ENCODE peak calls at places on chromosomes 1 and 21, in four cellular contexts. O is DND-41, U is osteoblast, A is mammary epithelial cell. K is an unnamed sample. For H4K20me1, the result is how much of the 10 kb centered on the place peaks cover.

GRCh38 chr1:186605762-186606350 is 74.4 kb downstream of the PTGS2 start:
- DNase-seq in U (no peak), A (peak), O (peak), K (peak)

GRCh38 chr1:225973158-225973557 is 26.0 kb downstream of the SDE2 start:
- DNase-seq in U (no peak), O (no peak), A (no peak), K (no peak)

GRCh38 chr1:248823517-248824001 is 2.2 kb downstream of the SH3BP5L start:
- DNase-seq in U (peak), O (no peak), A (no peak), K (no peak)

GRCh38 chr21:32713726-32714125 is 14.1 kb downstream of the SYNJ1 start:
- DNase-seq in U (no peak), O (no peak), A (no peak), K (no peak)

GRCh38 chr1:202888507-202889360 is at the start of gene RABIF:
- DNase-seq in O (peak), A (peak), U (peak), K (peak)

GRCh38 chr1:53732912-53733317 is 6.0 kb downstream of the GLIS1 start:
- DNase-seq in A (peak), U (peak), O (no peak), K (no peak)

GRCh38 chr1:17437260-17438175 is 2.0 kb downstream of the RCC2 start:
- DNase-seq in U (peak), O (peak), A (peak), K (peak)

GRCh38 chr1:174218983-174219382 is 59.7 kb downstream of the RABGAP1L start:
- DNase-seq in U (no peak), A (no peak), O (no peak), K (no peak)

GRCh38 chr1:223738465-223739365 is 26.4 kb downstream of the CAPN2 start:
- DNase-seq in U (peak), A (peak), O (no peak), K (no peak)

GRCh38 chr1:46343351-46343695 is 2.7 kb downstream of the NSUN4 start:
- DNase-seq in O (no peak), U (no peak), A (no peak), K (no peak)

GRCh38 chr1:158833269-158833668 is 2.1 kb downstream of the MNDA start:
- DNase-seq in O (no peak), U (no peak), A (no peak), K (no peak)

GRCh38 chr1:32767641-32768040 is 49.5 kb downstream of the YARS1 start:
- DNase-seq in A (no peak), O (no peak), U (peak), K (no peak)

GRCh38 chr1:223836586-223836985 is 9.2 kb downstream of the TP53BP2 start:
- DNase-seq in O (no peak), U (no peak), A (peak), K (no peak)

GRCh38 chr1:159800177-159800935 is 1.8 kb upstream of the FCRL6 start:
- DNase-seq in A (no peak), O (peak), U (peak), K (no peak)

GRCh38 chr1:45954401-45954847 is 151.0 kb downstream of the MAST2 start:
- DNase-seq in U (no peak), A (peak), O (no peak), K (no peak)

GRCh38 chr1:209063816-209064664 is 519.5 kb upstream of the CAMK1G start:
- DNase-seq in O (no peak), U (peak), A (no peak), K (peak)

GRCh38 chr1:41471658-41472057 is 12.8 kb downstream of the EDN2 start:
- DNase-seq in A (no peak), U (peak), O (no peak), K (no peak)

DNA sequence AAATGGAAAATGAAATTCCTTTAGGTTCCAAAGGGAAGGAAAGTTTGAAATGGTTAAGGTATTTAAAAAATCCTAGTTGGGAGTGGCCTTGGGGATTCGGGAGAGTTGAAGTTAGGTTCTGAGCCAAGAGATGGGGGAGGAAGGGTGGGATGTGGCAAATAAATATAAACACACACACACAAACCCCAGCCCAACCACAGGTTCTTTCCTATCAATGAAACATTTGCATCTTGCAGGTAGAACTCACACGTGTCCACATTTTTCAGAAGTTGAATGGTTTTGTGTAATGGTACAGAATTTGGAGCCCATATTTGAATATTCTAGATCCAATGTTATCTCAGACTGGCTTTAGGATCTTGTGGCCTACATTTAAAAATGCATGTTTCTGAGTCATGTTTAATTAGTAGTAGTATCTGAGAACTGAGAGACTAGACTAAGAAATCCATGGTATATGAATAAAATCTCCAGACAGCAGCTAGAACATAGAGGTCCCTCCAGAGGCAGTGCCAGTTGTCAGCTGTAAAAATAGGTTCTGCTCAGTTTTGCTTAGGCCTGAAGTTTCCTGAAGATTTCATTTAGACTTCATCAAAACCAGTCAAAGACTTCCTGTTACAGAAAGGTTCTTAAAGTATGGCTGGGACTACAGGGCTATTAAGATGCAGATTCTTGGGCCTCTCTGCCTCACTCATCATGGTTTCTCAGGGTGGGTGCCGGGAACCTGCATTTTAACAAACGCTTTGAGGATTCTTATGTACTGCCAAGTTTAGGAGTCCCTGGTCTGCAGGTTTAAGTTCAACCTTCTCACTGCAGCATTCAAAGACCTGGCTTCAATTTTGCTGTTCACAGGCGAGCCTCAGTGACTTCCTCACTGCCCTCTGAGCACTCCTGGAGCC is 21.3 kb downstream of the RUNX1 start:
- DNase-seq in O (peak), A (no peak), U (no peak), K (no peak)
- H4K20me1 ChIP-seq in O (under half), A (under half), U (under half), K (under half)

GRCh38 chr21:43931454-43931853 is 66.4 kb downstream of the AGPAT3 start:
- DNase-seq in U (no peak), O (no peak), A (no peak), K (no peak)
- H4K20me1 ChIP-seq in U (under half), O (half or more), A (under half), K (under half)

DNA sequence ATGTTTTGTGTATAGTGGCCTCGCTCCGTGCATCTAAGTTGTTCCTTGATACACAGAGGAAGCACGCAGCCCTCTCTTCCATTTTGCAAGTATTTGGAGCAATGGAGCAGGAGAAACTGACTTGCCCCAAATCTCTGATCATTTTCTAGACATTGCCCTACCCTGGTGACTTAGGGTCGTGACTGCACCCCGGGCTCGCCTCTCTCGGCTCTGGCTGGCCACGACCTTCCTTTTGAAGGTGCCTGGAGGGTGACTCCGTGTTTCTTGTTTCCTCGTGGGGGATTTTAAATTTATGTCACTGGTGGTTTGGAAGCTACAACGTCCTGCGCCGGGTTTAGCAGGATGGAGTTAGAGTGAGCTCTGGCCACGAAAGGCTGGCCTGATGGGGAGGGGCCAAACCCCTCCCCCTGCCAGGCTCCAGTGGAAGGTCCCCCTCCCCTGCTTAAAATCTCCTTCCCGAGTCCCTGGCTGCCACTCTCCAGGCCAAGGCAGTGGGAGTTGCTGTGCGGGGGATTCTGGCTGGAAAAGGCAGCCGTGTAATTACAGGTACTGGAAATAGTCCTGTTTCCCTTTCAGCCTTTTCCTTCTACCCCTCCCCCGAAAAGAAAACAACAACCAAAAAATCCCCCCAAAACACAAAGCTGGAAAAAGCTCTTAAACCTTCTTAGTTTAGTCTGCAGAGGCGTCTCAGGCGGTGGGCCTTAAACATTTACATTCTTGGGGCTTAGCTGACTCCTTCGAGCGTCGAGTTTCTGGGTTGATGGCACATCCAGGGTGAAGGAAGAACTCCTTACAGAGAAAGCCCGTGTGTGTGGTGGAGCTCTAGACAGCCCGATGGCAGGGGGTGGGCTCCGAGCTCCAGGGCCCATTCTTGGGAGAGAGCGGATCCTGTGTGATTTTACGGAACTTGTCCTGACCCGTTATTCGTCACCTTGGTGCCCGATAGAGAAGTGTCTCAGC is 28.1 kb downstream of the SPSB1 start:
- DNase-seq in A (no peak), O (no peak), U (peak), K (no peak)
- H4K20me1 ChIP-seq in A (under half), O (half or more), U (half or more), K (under half)

GRCh38 chr1:201660931-201661822 is 122.2 kb downstream of the NAV1 start:
- DNase-seq in U (no peak), O (no peak), A (no peak), K (no peak)
- H4K20me1 ChIP-seq in U (half or more), O (under half), A (under half), K (half or more)

GRCh38 chr1:24915819-24916602 is 14.1 kb downstream of the RUNX3 start:
- DNase-seq in O (no peak), U (no peak), A (no peak), K (no peak)
- H4K20me1 ChIP-seq in O (under half), U (under half), A (under half), K (under half)

DNA sequence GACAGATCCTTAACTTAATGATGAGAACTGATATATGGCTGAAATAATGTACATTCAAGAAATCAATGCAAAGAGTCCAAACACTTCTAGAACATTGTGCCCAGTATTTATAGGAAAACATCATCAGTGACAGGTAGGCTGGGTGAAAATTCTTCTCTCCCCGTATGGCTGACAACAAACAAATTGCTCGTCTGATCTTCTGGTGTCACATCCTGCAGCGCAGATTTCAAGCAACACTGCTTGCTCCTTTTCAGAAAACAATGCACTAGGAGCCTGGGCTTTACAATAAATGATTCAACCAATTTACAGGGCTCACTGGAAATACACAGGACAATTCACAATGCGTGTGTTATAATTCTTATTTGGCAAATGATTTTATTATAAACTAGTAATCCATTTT is 185.3 kb downstream of the RERE start:
- DNase-seq in U (no peak), O (no peak), A (no peak), K (no peak)
- H4K20me1 ChIP-seq in U (under half), O (under half), A (under half), K (under half)

GRCh38 chr1:156493154-156493631 is 7.4 kb downstream of the MEF2D start:
- DNase-seq in O (no peak), U (peak), A (no peak), K (no peak)
- H4K20me1 ChIP-seq in O (half or more), U (half or more), A (under half), K (half or more)